ENCODE peak calls at places on chromosome 2, in five cellular contexts. E is kidney epithelial cell, K is WTC11, O is choroid plexus epithelial cell, I is colonic mucosa. V is an unnamed sample.

GRCh38 chr2:218980800-218981389 is 4.1 kb downstream of the FEV start:
- DNase-seq in E (no peak), K (no peak), O (no peak), I (no peak), V (no peak)

GRCh38 chr2:11567631-11568031 is 33.8 kb downstream of the GREB1 start:
- DNase-seq in E (no peak), K (no peak), O (no peak), I (no peak), V (no peak)

GRCh38 chr2:96321230-96322103 is 3.6 kb upstream of the ITPRIPL1 start:
- DNase-seq in E (no peak), K (peak; percentile 82), O (no peak), I (peak; percentile 56), V (peak; percentile 52)

GRCh38 chr2:67867735-67868134 is 195.1 kb downstream of the C1D start:
- DNase-seq in E (no peak), K (no peak), O (peak; percentile 22), I (no peak), V (no peak)

GRCh38 chr2:54772531-54772930 is 49.1 kb downstream of the EML6 start:
- DNase-seq in E (no peak), K (no peak), O (peak; percentile 26), I (no peak), V (no peak)

GRCh38 chr2:65320042-65320711 is 92.5 kb downstream of the ACTR2 start:
- DNase-seq in E (peak; percentile 91), K (no peak), O (peak; percentile 94), I (no peak), V (no peak)

GRCh38 chr2:106982350-106982749 is 96.4 kb upstream of the ST6GAL2 start:
- DNase-seq in E (no peak), K (no peak), O (peak; percentile 83), I (no peak), V (no peak)

GRCh38 chr2:233838726-233839446 is 15.4 kb downstream of the HJURP start:
- DNase-seq in E (no peak), K (no peak), O (no peak), I (no peak), V (no peak)

GRCh38 chr2:208112969-208113368 is 11.4 kb downstream of the CRYGD start:
- DNase-seq in E (no peak), K (peak; percentile 72), O (no peak), I (no peak), V (no peak)

GRCh38 chr2:204425821-204426220 is 119.5 kb upstream of the PARD3B start:
- DNase-seq in E (no peak), K (no peak), O (no peak), I (no peak), V (no peak)

GRCh38 chr2:209661286-209661685 is 110.3 kb upstream of the UNC80 start:
- DNase-seq in E (no peak), K (peak; percentile 23), O (no peak), I (no peak), V (peak; percentile 47)

GRCh38 chr2:224777563-224777939 is 61.4 kb upstream of the CCDC195 start:
- DNase-seq in E (no peak), K (no peak), O (no peak), I (no peak), V (no peak)

GRCh38 chr2:127726158-127726880 is 25.0 kb downstream of the SFT2D3 start:
- DNase-seq in E (no peak), K (no peak), O (no peak), I (no peak), V (no peak)

GRCh38 chr2:9545502-9545901 is 10.1 kb downstream of the ADAM17 start:
- DNase-seq in E (no peak), K (no peak), O (no peak), I (no peak), V (no peak)

GRCh38 chr2:151560289-151560688 is 150.6 kb downstream of the RIF1 start:
- DNase-seq in E (peak; percentile 71), K (no peak), O (peak; percentile 30), I (no peak), V (no peak)

GRCh38 chr2:229445501-229446294 is 174.6 kb upstream of the PID1 start:
- DNase-seq in E (no peak), K (no peak), O (peak; percentile 27), I (no peak), V (no peak)

GRCh38 chr2:113136828-113137775 is 9.7 kb downstream of the IL1RN start:
- DNase-seq in E (no peak), K (peak; percentile 17), O (peak; percentile 73), I (peak; percentile 54), V (peak; percentile 60)

GRCh38 chr2:9247786-9248185 is 41.2 kb downstream of the ASAP2 start:
- DNase-seq in E (no peak), K (no peak), O (no peak), I (peak; percentile 80), V (no peak)

GRCh38 chr2:202721621-202722020 is 86.9 kb downstream of the FAM117B start:
- DNase-seq in E (peak; percentile 47), K (no peak), O (peak; percentile 62), I (no peak), V (no peak)

GRCh38 chr2:104654813-104655212 is 199.1 kb upstream of the POU3F3 start:
- DNase-seq in E (no peak), K (no peak), O (no peak), I (no peak), V (no peak)

GRCh38 chr2:46886268-46887027 is 29.2 kb downstream of the MCFD2 start:
- DNase-seq in E (no peak), K (no peak), O (no peak), I (no peak), V (no peak)

GRCh38 chr2:10588911-10589310 is 100.9 kb downstream of the NOL10 start:
- DNase-seq in E (no peak), K (no peak), O (no peak), I (no peak), V (no peak)

GRCh38 chr2:151120016-151120415 is 141.6 kb downstream of the RBM43 start:
- DNase-seq in E (no peak), K (no peak), O (no peak), I (no peak), V (no peak)

DNA sequence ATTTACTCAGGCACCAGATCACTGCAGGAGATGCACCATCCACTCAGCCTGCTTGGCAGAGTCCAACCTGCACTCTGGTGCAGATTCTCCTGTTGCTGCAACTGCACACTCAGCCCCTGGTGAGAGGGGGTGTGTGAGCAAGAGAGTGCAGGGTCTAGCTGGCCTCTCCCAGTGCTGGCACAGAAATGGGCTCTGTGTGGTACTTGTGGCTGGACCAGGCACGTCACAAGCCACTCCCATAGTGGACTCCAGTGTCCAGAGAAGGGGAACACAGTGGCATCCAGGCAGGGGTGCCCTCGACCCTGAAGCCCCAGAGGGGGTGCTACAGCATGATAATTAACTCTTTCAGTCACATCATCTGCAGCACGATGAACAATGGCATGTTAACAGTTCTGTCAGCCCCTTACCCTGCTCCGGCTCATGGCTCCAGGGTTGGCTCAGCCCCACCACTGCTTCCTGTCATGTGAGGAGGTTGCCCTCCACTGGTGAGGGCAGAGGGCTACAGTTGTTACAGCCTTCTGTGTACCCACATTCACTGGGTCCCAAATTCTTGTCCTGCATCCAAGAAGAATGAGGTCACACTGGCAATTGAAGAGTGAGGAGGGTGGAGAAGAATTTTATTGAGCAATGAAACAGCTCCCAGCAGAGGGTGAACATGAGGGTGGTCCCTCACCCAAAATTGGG is 135.7 kb downstream of the EVA1A start:
- DNase-seq in E (no peak), K (peak; percentile 30), O (no peak), I (no peak), V (no peak)
- TF ChIP-seq CTCF in E (no peak), K (peak; percentile 38), O (no peak), I (no peak), V (no peak)

GRCh38 chr2:232315049-232315922 is 63.3 kb upstream of the ALPP start:
- DNase-seq in E (peak; percentile 34), K (no peak), O (peak; percentile 42), I (no peak), V (no peak)
- TF ChIP-seq CTCF in E (no peak), K (no peak), O (no peak), I (no peak), V (no peak)

GRCh38 chr2:109586687-109587086 is 27.1 kb downstream of the SEPTIN10 start:
- DNase-seq in E (no peak), K (no peak), O (no peak), I (no peak), V (no peak)

GRCh38 chr2:109582928-109583895 is 30.6 kb downstream of the SEPTIN10 start:
- DNase-seq in E (no peak), K (no peak), O (peak; percentile 64), I (no peak), V (no peak)
- TF ChIP-seq CTCF in E (no peak), K (no peak), O (peak; percentile 32), I (no peak), V (peak; percentile 42)

GRCh38 chr2:137655812-137656211 is 308.5 kb upstream of the HNMT start:
- DNase-seq in E (no peak), K (no peak), O (no peak), I (no peak), V (no peak)

GRCh38 chr2:137654046-137654445 is 310.2 kb upstream of the HNMT start:
- DNase-seq in E (no peak), K (no peak), O (no peak), I (no peak), V (no peak)

GRCh38 chr2:137659616-137660015 is 304.7 kb upstream of the HNMT start:
- DNase-seq in E (peak; percentile 2), K (no peak), O (no peak), I (no peak), V (no peak)

GRCh38 chr2:137658433-137658832 is 305.8 kb upstream of the HNMT start:
- DNase-seq in E (no peak), K (no peak), O (no peak), I (no peak), V (no peak)
- TF ChIP-seq CTCF in E (no peak), K (no peak), O (no peak), I (no peak), V (no peak)

GRCh38 chr2:38592951-38593350 is 9.8 kb downstream of the HNRNPLL start:
- DNase-seq in E (no peak), K (no peak), O (peak; percentile 33), I (no peak), V (no peak)

GRCh38 chr2:38591152-38591551 is 11.6 kb downstream of the HNRNPLL start:
- DNase-seq in E (no peak), K (no peak), O (no peak), I (no peak), V (no peak)

GRCh38 chr2:38586926-38587325 is 15.8 kb downstream of the HNRNPLL start:
- DNase-seq in E (no peak), K (no peak), O (peak; percentile 60), I (no peak), V (no peak)

DNA sequence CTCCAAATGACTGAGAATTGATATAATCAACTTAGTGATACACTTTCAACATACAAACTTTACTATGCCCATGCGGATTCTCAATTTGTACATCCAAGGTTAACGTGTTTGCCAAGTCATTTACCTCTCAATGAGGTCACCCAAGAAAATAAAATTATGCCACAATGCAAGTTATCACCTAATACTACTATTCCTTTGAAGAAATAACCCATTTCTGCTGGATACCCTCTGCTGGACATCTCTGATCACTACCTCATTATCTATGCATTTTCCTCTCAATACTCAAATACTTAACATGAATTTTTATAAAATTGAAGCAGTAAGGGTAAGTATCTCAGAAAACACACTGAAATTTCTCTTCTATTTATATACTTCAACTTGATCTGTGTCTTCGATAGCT is 12.7 kb downstream of the HNRNPLL start:
- DNase-seq in E (no peak), K (no peak), O (peak; percentile 38), I (no peak), V (no peak)
- TF ChIP-seq CTCF in E (peak; percentile 19), K (no peak), O (peak; percentile 48), I (no peak), V (peak; percentile 58)